ENCODE peak calls at places on chromosomes 4 and X, in seven cellular contexts. D, J, S, P, K, X and M are unnamed samples.
A peak's percentile ranks its signal among the peaks of the same experiment; 100 is the strongest.

GRCh38 chr4:8549352-8549931 is 30.8 kb upstream of the GPR78 start:
- DNase-seq in D (no peak), J (no peak), S (peak; percentile 62), P (no peak), K (no peak), X (no peak), M (no peak)

GRCh38 chr4:8771666-8772065 is 100.0 kb downstream of the HMX1 start:
- DNase-seq in D (no peak), J (no peak), S (no peak), P (peak; percentile 9), K (no peak), X (no peak), M (no peak)

GRCh38 chrX:120244395-120244734 is 6.2 kb upstream of the ZBTB33 start:
- DNase-seq in D (no peak), J (no peak), S (peak; percentile 10), P (no peak), K (no peak), X (no peak), M (no peak)

GRCh38 chr4:151575646-151576045 is 166.7 kb downstream of the FHIP1A start:
- DNase-seq in D (no peak), J (no peak), S (no peak), P (no peak), K (peak; percentile 80), X (no peak), M (no peak)

GRCh38 chr4:19982556-19982955 is 269.1 kb upstream of the SLIT2 start:
- DNase-seq in D (no peak), J (no peak), S (no peak), P (no peak), K (peak; percentile 70), X (peak; percentile 5), M (no peak)

GRCh38 chr4:144861471-144861870 is 215.5 kb downstream of the HHIP start:
- DNase-seq in D (no peak), J (no peak), S (no peak), P (no peak), K (no peak), X (no peak), M (no peak)

GRCh38 chr4:186015212-186015817 is 53.6 kb upstream of the TLR3 start:
- DNase-seq in D (no peak), J (no peak), S (no peak), P (no peak), K (peak; percentile 20), X (no peak), M (no peak)

GRCh38 chr4:10008208-10009005 is 12.9 kb downstream of the SLC2A9 start:
- DNase-seq in D (no peak), J (no peak), S (no peak), P (no peak), K (no peak), X (peak; percentile 38), M (no peak)

GRCh38 chr4:151801547-151802516 is 41.0 kb upstream of the GATB start:
- DNase-seq in D (no peak), J (peak; percentile 59), S (peak; percentile 69), P (peak; percentile 48), K (no peak), X (peak; percentile 35), M (peak; percentile 33)

GRCh38 chr4:87038837-87039715 is 104.3 kb downstream of the AFF1 start:
- DNase-seq in D (peak; percentile 69), J (no peak), S (no peak), P (peak; percentile 52), K (peak; percentile 93), X (peak; percentile 77), M (no peak)

GRCh38 chr4:43071069-43071468 is 178.6 kb downstream of the GRXCR1 start:
- DNase-seq in D (no peak), J (no peak), S (no peak), P (no peak), K (no peak), X (no peak), M (no peak)

GRCh38 chrX:120749141-120749846 is 119.4 kb upstream of the C1GALT1C1 start:
- DNase-seq in D (no peak), J (peak; percentile 5), S (no peak), P (no peak), K (no peak), X (no peak), M (no peak)

GRCh38 chr4:35963383-35963782 is 280.9 kb downstream of the ARAP2 start:
- DNase-seq in D (no peak), J (no peak), S (no peak), P (no peak), K (no peak), X (no peak), M (no peak)

GRCh38 chrX:64894454-64895038 is 81.7 kb downstream of the ZC4H2 start:
- DNase-seq in D (peak; percentile 20), J (peak; percentile 17), S (peak; percentile 15), P (no peak), K (peak; percentile 1), X (no peak), M (no peak)

GRCh38 chrX:21985332-21985777 is 44.8 kb downstream of the SMS start:
- DNase-seq in D (peak; percentile 34), J (peak; percentile 63), S (peak; percentile 75), P (no peak), K (peak; percentile 54), X (peak; percentile 74), M (peak; percentile 48)

GRCh38 chr4:145099653-145100052 is 1.5 kb downstream of the ABCE1 start:
- DNase-seq in D (no peak), J (no peak), S (no peak), P (no peak), K (peak; percentile 5), X (no peak), M (no peak)

GRCh38 chr4:71498002-71498401 is 159.2 kb downstream of the SLC4A4 start:
- DNase-seq in D (no peak), J (no peak), S (no peak), P (no peak), K (no peak), X (no peak), M (no peak)
- TF ChIP-seq CTCF in D (no peak), J (no peak), S (no peak), P (no peak), K (no peak), X (no peak), M (no peak)

GRCh38 chr4:175953960-175954521 is 111.6 kb upstream of the WDR17 start:
- DNase-seq in D (no peak), J (no peak), S (no peak), P (no peak), K (no peak), X (peak; percentile 8), M (no peak)
- TF ChIP-seq CTCF in D (no peak), J (no peak), S (no peak), P (no peak), K (peak; percentile 42), X (no peak), M (no peak)

GRCh38 chrX:11100281-11101035 is 10.7 kb upstream of the HCCS start:
- DNase-seq in D (no peak), J (no peak), S (no peak), P (no peak), K (peak; percentile 58), X (peak; percentile 27), M (no peak)
- TF ChIP-seq CTCF in D (no peak), J (no peak), S (peak; percentile 47), P (peak; percentile 36), K (peak; percentile 74), X (peak; percentile 33), M (no peak)

GRCh38 chr4:73251384-73251783 is 7.2 kb downstream of the ANKRD17 start:
- DNase-seq in D (no peak), J (no peak), S (no peak), P (no peak), K (no peak), X (no peak), M (no peak)
- TF ChIP-seq CTCF in D (no peak), J (no peak), S (no peak), P (no peak), K (no peak), X (no peak), M (no peak)

DNA sequence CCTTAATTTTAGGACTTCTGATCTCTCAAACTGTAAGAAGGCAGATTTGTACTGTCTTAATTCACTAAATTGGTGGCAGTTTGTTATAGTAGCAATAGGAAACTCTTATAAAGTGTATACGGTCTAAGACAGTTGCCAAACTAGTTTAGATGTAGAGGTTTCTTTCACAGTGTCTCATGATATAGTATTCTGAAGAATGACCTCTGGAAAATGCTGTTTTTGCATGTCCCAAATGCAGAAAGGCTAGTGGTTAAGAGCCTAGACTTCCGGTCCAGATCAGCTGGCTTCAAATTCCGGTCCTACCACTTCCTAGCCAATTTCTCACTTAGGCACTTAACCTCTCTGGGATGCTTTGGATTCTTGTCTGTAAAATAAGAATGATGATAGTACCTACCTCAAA is 538.5 kb downstream of the CENPC start:
- DNase-seq in D (no peak), J (no peak), S (no peak), P (no peak), K (no peak), X (no peak), M (no peak)
- TF ChIP-seq CTCF in D (no peak), J (no peak), S (no peak), P (no peak), K (no peak), X (no peak), M (no peak)

GRCh38 chr4:173235050-173235449 is 66.4 kb downstream of the GALNT7 start:
- DNase-seq in D (no peak), J (no peak), S (no peak), P (no peak), K (no peak), X (no peak), M (no peak)

GRCh38 chr4:173227753-173228152 is 59.1 kb downstream of the GALNT7 start:
- DNase-seq in D (no peak), J (no peak), S (no peak), P (no peak), K (no peak), X (no peak), M (no peak)

GRCh38 chr4:173230077-173230476 is 61.5 kb downstream of the GALNT7 start:
- DNase-seq in D (no peak), J (no peak), S (no peak), P (no peak), K (no peak), X (no peak), M (no peak)

GRCh38 chr4:173237152-173237551 is 68.5 kb downstream of the GALNT7 start:
- DNase-seq in D (no peak), J (no peak), S (no peak), P (no peak), K (no peak), X (no peak), M (no peak)

DNA sequence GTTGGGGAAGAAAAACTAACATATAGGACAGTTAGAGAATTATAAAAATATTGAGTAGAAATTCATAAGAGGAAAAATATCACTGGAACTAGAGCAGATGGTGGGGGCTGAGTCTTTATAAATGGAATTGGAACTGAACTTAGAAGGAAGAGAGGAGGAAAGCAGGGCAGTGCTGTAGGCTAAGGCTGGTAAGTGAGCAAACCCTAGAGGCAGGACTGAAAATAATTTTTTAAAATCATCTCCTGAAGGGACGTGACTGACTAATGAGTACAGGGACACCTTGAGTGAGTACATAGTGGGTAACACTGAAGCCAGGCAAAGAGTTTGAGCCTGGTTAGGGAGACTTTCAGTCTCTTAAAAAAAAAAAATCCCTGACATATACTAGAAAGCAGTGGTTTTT is 63.3 kb downstream of the GALNT7 start:
- DNase-seq in D (no peak), J (no peak), S (peak; percentile 24), P (no peak), K (no peak), X (peak; percentile 19), M (no peak)
- TF ChIP-seq CTCF in D (no peak), J (no peak), S (peak; percentile 49), P (no peak), K (peak; percentile 56), X (no peak), M (no peak)